ENCODE peak calls at places on chromosomes 12 and 14, in ten cellular contexts. N is non-pigmented ciliary epithelial cell; F is amygdala; Y is T-helper 1 cell; P is activated CD4-positive, alpha-beta T cell treated with anti-CD3 and anti-CD28 coated beads for 1 hour; L is naive B cell; M is Caki2; S is GM03348; B is Kasumi-1; W is smooth muscle cell of the brain vasculature. Q is an unnamed sample.

GRCh38 chr14:48703728-48704467 is 882.3 kb downstream of the RPS29 start:
- DNase-seq in N (no peak), F (no peak), Y (no peak), P (no peak), L (no peak), M (no peak), S (no peak), B (peak), W (no peak), Q (no peak)

GRCh38 chr12:132719954-132720324 is 9.3 kb downstream of the PGAM5 start:
- DNase-seq in N (no peak), F (no peak), Y (no peak), P (no peak), L (no peak), M (no peak), S (no peak), B (no peak), W (no peak), Q (no peak)

GRCh38 chr12:79358716-79359341 is 331.9 kb downstream of the PAWR start:
- DNase-seq in N (no peak), F (no peak), Y (no peak), P (no peak), L (no peak), M (no peak), S (no peak), B (peak), W (no peak), Q (no peak)

GRCh38 chr12:56520025-56520810 is 1.4 kb upstream of the RBMS2 start:
- DNase-seq in N (no peak), F (no peak), Y (no peak), P (no peak), L (no peak), M (no peak), S (peak), B (no peak), W (no peak), Q (no peak)

GRCh38 chr12:32755051-32755653 is 545 bp downstream of the YARS2 start:
- DNase-seq in N (peak), F (peak), Y (peak), P (peak), L (peak), M (peak), S (peak), B (peak), W (no peak), Q (peak)

GRCh38 chr14:95562892-95563685 is 28.2 kb downstream of the GLRX5 start:
- DNase-seq in N (no peak), F (no peak), Y (no peak), P (no peak), L (no peak), M (no peak), S (peak), B (no peak), W (no peak), Q (no peak)

GRCh38 chr12:74489543-74489942 is 48.1 kb upstream of the ATXN7L3B start:
- DNase-seq in N (no peak), F (no peak), Y (no peak), P (no peak), L (no peak), M (no peak), S (no peak), B (no peak), W (no peak), Q (no peak)

GRCh38 chr12:78888583-78888982 is 24.0 kb downstream of the SYT1 start:
- DNase-seq in N (no peak), F (no peak), Y (no peak), P (no peak), L (peak), M (peak), S (no peak), B (peak), W (no peak), Q (no peak)

GRCh38 chr12:40325349-40325960 is 100.7 kb downstream of the LRRK2 start:
- DNase-seq in N (no peak), F (no peak), Y (no peak), P (no peak), L (no peak), M (peak), S (peak), B (peak), W (no peak), Q (no peak)

GRCh38 chr12:121983546-121984205 is 38.0 kb upstream of the BCL7A start:
- DNase-seq in N (no peak), F (no peak), Y (no peak), P (no peak), L (peak), M (no peak), S (no peak), B (no peak), W (no peak), Q (no peak)

GRCh38 chr14:23551266-23552028 is at the start of gene ZFHX2:
- DNase-seq in N (no peak), F (peak), Y (peak), P (peak), L (peak), M (peak), S (peak), B (peak), W (no peak), Q (peak)

GRCh38 chr14:24416254-24416931 is 13.1 kb downstream of the CBLN3 start:
- DNase-seq in N (no peak), F (no peak), Y (no peak), P (no peak), L (no peak), M (no peak), S (no peak), B (no peak), W (no peak), Q (no peak)

GRCh38 chr14:88227693-88228092 is 95.4 kb downstream of the KCNK10 start:
- DNase-seq in N (no peak), F (no peak), Y (no peak), P (no peak), L (no peak), M (no peak), S (no peak), B (no peak), W (no peak), Q (no peak)

GRCh38 chr12:64796205-64796845 is 28.1 kb upstream of the TBC1D30 start:
- DNase-seq in N (peak), F (no peak), Y (peak), P (no peak), L (peak), M (peak), S (peak), B (peak), W (peak), Q (peak)

GRCh38 chr12:52338241-52338960 is 17.2 kb upstream of the KRT83 start:
- DNase-seq in N (no peak), F (no peak), Y (no peak), P (no peak), L (no peak), M (no peak), S (no peak), B (no peak), W (no peak), Q (peak)

GRCh38 chr14:104979758-104980591 is 1.8 kb upstream of the AHNAK2 start:
- DNase-seq in N (no peak), F (no peak), Y (peak), P (no peak), L (no peak), M (peak), S (no peak), B (no peak), W (no peak), Q (peak)

GRCh38 chr14:95561001-95561412 is 26.2 kb downstream of the GLRX5 start:
- DNase-seq in N (peak), F (peak), Y (peak), P (peak), L (peak), M (peak), S (peak), B (peak), W (peak), Q (peak)

GRCh38 chr12:105554223-105554678 is 223.8 kb downstream of the C12orf75 start:
- DNase-seq in N (no peak), F (no peak), Y (no peak), P (no peak), L (no peak), M (no peak), S (no peak), B (no peak), W (no peak), Q (no peak)

GRCh38 chr12:80894179-80894578 is 43.6 kb downstream of the LIN7A start:
- DNase-seq in N (no peak), F (no peak), Y (no peak), P (no peak), L (no peak), M (no peak), S (no peak), B (no peak), W (no peak), Q (no peak)

GRCh38 chr12:125244338-125244737 is 179.1 kb downstream of the AACS start:
- DNase-seq in N (no peak), F (no peak), Y (no peak), P (no peak), L (no peak), M (no peak), S (no peak), B (no peak), W (no peak), Q (no peak)

GRCh38 chr14:64801800-64802199 is 77.9 kb downstream of the SPTB start:
- DNase-seq in N (no peak), F (no peak), Y (no peak), P (no peak), L (no peak), M (no peak), S (peak), B (no peak), W (no peak), Q (no peak)

GRCh38 chr12:46657416-46658411 is 168.1 kb downstream of the SLC38A4 start:
- DNase-seq in N (no peak), F (no peak), Y (no peak), P (no peak), L (no peak), M (no peak), S (peak), B (no peak), W (no peak), Q (no peak)

GRCh38 chr12:106045251-106045674 is 93.5 kb downstream of the NUAK1 start:
- DNase-seq in N (no peak), F (no peak), Y (no peak), P (no peak), L (no peak), M (no peak), S (no peak), B (no peak), W (no peak), Q (peak)

GRCh38 chr12:193282-193681 is 20.7 kb downstream of the SLC6A12 start:
- DNase-seq in N (no peak), F (peak), Y (no peak), P (no peak), L (no peak), M (no peak), S (no peak), B (no peak), W (no peak), Q (no peak)

GRCh38 chr14:94008234-94008633 is 11.1 kb downstream of the CCDC197 start:
- DNase-seq in N (no peak), F (no peak), Y (no peak), P (no peak), L (no peak), M (no peak), S (no peak), B (no peak), W (no peak), Q (no peak)

GRCh38 chr12:123126294-123127144 is 24.4 kb downstream of the PITPNM2 start:
- DNase-seq in N (peak), F (no peak), Y (no peak), P (no peak), L (no peak), M (peak), S (peak), B (no peak), W (peak), Q (peak)

GRCh38 chr14:53214384-53214783 is 61.3 kb upstream of the DDHD1 start:
- DNase-seq in N (no peak), F (no peak), Y (no peak), P (no peak), L (no peak), M (no peak), S (no peak), B (no peak), W (no peak), Q (no peak)

GRCh38 chr14:74852922-74853530 is 22.9 kb downstream of the PROX2 start:
- DNase-seq in N (peak), F (no peak), Y (no peak), P (no peak), L (no peak), M (no peak), S (peak), B (no peak), W (no peak), Q (peak)

GRCh38 chr12:103727638-103728037 is 113.4 kb downstream of the NT5DC3 start:
- DNase-seq in N (no peak), F (no peak), Y (no peak), P (no peak), L (no peak), M (no peak), S (no peak), B (no peak), W (no peak), Q (no peak)

GRCh38 chr12:67482751-67483661 is 165.5 kb upstream of the DYRK2 start:
- DNase-seq in N (no peak), F (peak), Y (peak), P (peak), L (peak), M (no peak), S (peak), B (peak), W (no peak), Q (no peak)

GRCh38 chr14:75280831-75281690 is 2.4 kb downstream of the FOS start:
- DNase-seq in N (no peak), F (no peak), Y (peak), P (no peak), L (peak), M (no peak), S (no peak), B (no peak), W (no peak), Q (no peak)

GRCh38 chr12:91189526-91189925 is 6.9 kb upstream of the DCN start:
- DNase-seq in N (peak), F (no peak), Y (no peak), P (no peak), L (no peak), M (no peak), S (peak), B (no peak), W (no peak), Q (no peak)

GRCh38 chr12:66633676-66634075 is 45.2 kb downstream of the GRIP1 start:
- DNase-seq in N (no peak), F (no peak), Y (no peak), P (no peak), L (no peak), M (no peak), S (no peak), B (no peak), W (no peak), Q (peak)

GRCh38 chr12:109385339-109386078 is 37.8 kb downstream of the MYO1H start:
- DNase-seq in N (peak), F (no peak), Y (no peak), P (no peak), L (no peak), M (peak), S (peak), B (peak), W (peak), Q (peak)

Q was measured in MG63.